ENCODE peak calls at places on chromosome 5, in six cellular contexts. One of them, this sample, is unnamed.

GRCh38 chr5:140342896-140343295 is 3.5 kb downstream of the HBEGF start:
- DNase-seq in NAMALWA: no peak
- DNase-seq in NCI-H1417: no peak
- DNase-seq in foreskin fibroblast: no peak
- DNase-seq in NCI-H774: no peak
- DNase-seq in mammary epithelial cell: no peak
- DNase-seq in this sample: no peak

GRCh38 chr5:39169081-39169480 is 50.3 kb downstream of the FYB1 start:
- DNase-seq in NAMALWA: no peak
- DNase-seq in NCI-H1417: no peak
- DNase-seq in foreskin fibroblast: peak
- DNase-seq in NCI-H774: no peak
- DNase-seq in mammary epithelial cell: no peak
- DNase-seq in this sample: no peak

GRCh38 chr5:139668064-139668880 is 20.1 kb downstream of the CXXC5 start:
- DNase-seq in NAMALWA: peak
- DNase-seq in NCI-H1417: no peak
- DNase-seq in foreskin fibroblast: no peak
- DNase-seq in NCI-H774: no peak
- DNase-seq in mammary epithelial cell: peak
- DNase-seq in this sample: no peak

GRCh38 chr5:107743357-107744000 is 72.7 kb upstream of the EFNA5 start:
- DNase-seq in NAMALWA: no peak
- DNase-seq in NCI-H1417: no peak
- DNase-seq in foreskin fibroblast: peak
- DNase-seq in NCI-H774: no peak
- DNase-seq in mammary epithelial cell: peak
- DNase-seq in this sample: peak

GRCh38 chr5:151216781-151217180 is 7.1 kb downstream of the CCDC69 start:
- DNase-seq in NAMALWA: no peak
- DNase-seq in NCI-H1417: no peak
- DNase-seq in foreskin fibroblast: no peak
- DNase-seq in NCI-H774: no peak
- DNase-seq in mammary epithelial cell: no peak
- DNase-seq in this sample: no peak

GRCh38 chr5:179550511-179551342 is at the start of gene RUFY1:
- DNase-seq in NAMALWA: peak
- DNase-seq in NCI-H1417: peak
- DNase-seq in foreskin fibroblast: peak
- DNase-seq in NCI-H774: peak
- DNase-seq in mammary epithelial cell: peak
- DNase-seq in this sample: no peak

GRCh38 chr5:53246042-53246836 is 136.7 kb upstream of the MOCS2 start:
- DNase-seq in NAMALWA: peak
- DNase-seq in NCI-H1417: no peak
- DNase-seq in foreskin fibroblast: peak
- DNase-seq in NCI-H774: no peak
- DNase-seq in mammary epithelial cell: peak
- DNase-seq in this sample: no peak

GRCh38 chr5:168318237-168318636 is 26.8 kb downstream of the WWC1 start:
- DNase-seq in NAMALWA: no peak
- DNase-seq in NCI-H1417: no peak
- DNase-seq in foreskin fibroblast: no peak
- DNase-seq in NCI-H774: no peak
- DNase-seq in mammary epithelial cell: no peak
- DNase-seq in this sample: no peak

GRCh38 chr5:68436686-68437520 is 221.3 kb downstream of the PIK3R1 start:
- DNase-seq in NAMALWA: no peak
- DNase-seq in NCI-H1417: no peak
- DNase-seq in foreskin fibroblast: no peak
- DNase-seq in NCI-H774: no peak
- DNase-seq in mammary epithelial cell: no peak
- DNase-seq in this sample: no peak

GRCh38 chr5:167916706-167917105 is 374.7 kb upstream of the WWC1 start:
- DNase-seq in NAMALWA: no peak
- DNase-seq in NCI-H1417: no peak
- DNase-seq in foreskin fibroblast: no peak
- DNase-seq in NCI-H774: no peak
- DNase-seq in mammary epithelial cell: peak
- DNase-seq in this sample: no peak

GRCh38 chr5:96997265-96997859 is 61.5 kb downstream of the LNPEP start:
- DNase-seq in NAMALWA: peak
- DNase-seq in NCI-H1417: peak
- DNase-seq in foreskin fibroblast: peak
- DNase-seq in NCI-H774: no peak
- DNase-seq in mammary epithelial cell: peak
- DNase-seq in this sample: peak

GRCh38 chr5:55226027-55226933 is 835 bp downstream of the MCIDAS start:
- DNase-seq in NAMALWA: peak
- DNase-seq in NCI-H1417: peak
- DNase-seq in foreskin fibroblast: peak
- DNase-seq in NCI-H774: peak
- DNase-seq in mammary epithelial cell: peak
- DNase-seq in this sample: no peak

GRCh38 chr5:122501087-122501435 is 189.0 kb downstream of the SNCAIP start:
- DNase-seq in NAMALWA: no peak
- DNase-seq in NCI-H1417: no peak
- DNase-seq in foreskin fibroblast: peak
- DNase-seq in NCI-H774: no peak
- DNase-seq in mammary epithelial cell: no peak
- DNase-seq in this sample: no peak

GRCh38 chr5:177430146-177430951 is 3.9 kb downstream of the GRK6 start:
- DNase-seq in NAMALWA: peak
- DNase-seq in NCI-H1417: no peak
- DNase-seq in foreskin fibroblast: no peak
- DNase-seq in NCI-H774: no peak
- DNase-seq in mammary epithelial cell: peak
- DNase-seq in this sample: no peak

GRCh38 chr5:109936996-109937395 is 247.3 kb downstream of the MAN2A1 start:
- DNase-seq in NAMALWA: no peak
- DNase-seq in NCI-H1417: no peak
- DNase-seq in foreskin fibroblast: no peak
- DNase-seq in NCI-H774: no peak
- DNase-seq in mammary epithelial cell: peak
- DNase-seq in this sample: no peak

GRCh38 chr5:68683632-68684035 is 410.2 kb upstream of the SLC30A5 start:
- DNase-seq in NAMALWA: no peak
- DNase-seq in NCI-H1417: no peak
- DNase-seq in foreskin fibroblast: peak
- DNase-seq in NCI-H774: no peak
- DNase-seq in mammary epithelial cell: peak
- DNase-seq in this sample: peak

GRCh38 chr5:10536931-10537579 is 26.8 kb upstream of the ANKRD33B start:
- DNase-seq in NAMALWA: peak
- DNase-seq in NCI-H1417: no peak
- DNase-seq in foreskin fibroblast: no peak
- DNase-seq in NCI-H774: no peak
- DNase-seq in mammary epithelial cell: no peak
- DNase-seq in this sample: no peak

GRCh38 chr5:106601605-106602004 is 1069.1 kb downstream of the EFNA5 start:
- DNase-seq in NAMALWA: peak
- DNase-seq in NCI-H1417: no peak
- DNase-seq in foreskin fibroblast: no peak
- DNase-seq in NCI-H774: no peak
- DNase-seq in mammary epithelial cell: peak
- DNase-seq in this sample: no peak

GRCh38 chr5:149079883-149080282 is 17.0 kb upstream of the SH3TC2 start:
- DNase-seq in NAMALWA: no peak
- DNase-seq in NCI-H1417: no peak
- DNase-seq in foreskin fibroblast: no peak
- DNase-seq in NCI-H774: no peak
- DNase-seq in mammary epithelial cell: no peak
- DNase-seq in this sample: no peak

GRCh38 chr5:172458956-172459355 is 4.6 kb upstream of the SH3PXD2B start:
- DNase-seq in NAMALWA: no peak
- DNase-seq in NCI-H1417: no peak
- DNase-seq in foreskin fibroblast: no peak
- DNase-seq in NCI-H774: no peak
- DNase-seq in mammary epithelial cell: no peak
- DNase-seq in this sample: no peak

GRCh38 chr5:158616707-158617106 is 483.0 kb downstream of the EBF1 start:
- DNase-seq in NAMALWA: no peak
- DNase-seq in NCI-H1417: no peak
- DNase-seq in foreskin fibroblast: no peak
- DNase-seq in NCI-H774: no peak
- DNase-seq in mammary epithelial cell: no peak
- DNase-seq in this sample: no peak

GRCh38 chr5:154197801-154198461 is 7.4 kb downstream of the GALNT10 start:
- DNase-seq in NAMALWA: no peak
- DNase-seq in NCI-H1417: peak
- DNase-seq in foreskin fibroblast: no peak
- DNase-seq in NCI-H774: peak
- DNase-seq in mammary epithelial cell: peak
- DNase-seq in this sample: peak